ENCODE peak calls at places on chromosomes 7 and 10, in six cellular contexts. One of them, this sample, is unnamed.
A peak's percentile ranks its signal among the peaks of the same experiment; 100 is the strongest.

GRCh38 chr10:44853796-44854195 is 57.3 kb upstream of the TMEM72 start:
- DNase-seq in HTR-8/SVneo: no peak
- DNase-seq in occipital lobe: no peak
- DNase-seq in astrocyte: no peak
- DNase-seq in NCI-H1436: no peak
- DNase-seq in EL: no peak
- DNase-seq in this sample: no peak

GRCh38 chr10:79034271-79034876 is 34.4 kb upstream of the ZMIZ1 start:
- DNase-seq in EL: no peak
- DNase-seq in NCI-H1436: no peak
- DNase-seq in astrocyte: no peak
- DNase-seq in occipital lobe: no peak
- DNase-seq in HTR-8/SVneo: no peak
- DNase-seq in this sample: no peak

GRCh38 chr7:144513332-144513731 is 109.8 kb upstream of the NOBOX start:
- DNase-seq in EL: no peak
- DNase-seq in astrocyte: no peak
- DNase-seq in occipital lobe: no peak
- DNase-seq in NCI-H1436: peak; percentile 69
- DNase-seq in HTR-8/SVneo: peak; percentile 8
- DNase-seq in this sample: peak; percentile 10

GRCh38 chr10:47261556-47261955 is 38.4 kb upstream of the GDF10 start:
- DNase-seq in EL: no peak
- DNase-seq in occipital lobe: no peak
- DNase-seq in astrocyte: no peak
- DNase-seq in NCI-H1436: no peak
- DNase-seq in HTR-8/SVneo: no peak
- DNase-seq in this sample: no peak

GRCh38 chr10:62924344-62924748 is 108.2 kb upstream of the EGR2 start:
- DNase-seq in occipital lobe: no peak
- DNase-seq in astrocyte: no peak
- DNase-seq in HTR-8/SVneo: no peak
- DNase-seq in EL: no peak
- DNase-seq in NCI-H1436: no peak
- DNase-seq in this sample: no peak

GRCh38 chr7:101234636-101235035 is 3.0 kb downstream of the CLDN15 start:
- DNase-seq in EL: no peak
- DNase-seq in astrocyte: no peak
- DNase-seq in occipital lobe: no peak
- DNase-seq in HTR-8/SVneo: no peak
- DNase-seq in NCI-H1436: no peak
- DNase-seq in this sample: no peak

GRCh38 chr10:25786181-25786580 is 147.8 kb upstream of the MYO3A start:
- DNase-seq in EL: no peak
- DNase-seq in HTR-8/SVneo: no peak
- DNase-seq in astrocyte: peak; percentile 4
- DNase-seq in occipital lobe: no peak
- DNase-seq in NCI-H1436: no peak
- DNase-seq in this sample: no peak

GRCh38 chr7:6026011-6026819 is 5.0 kb upstream of the ANKRD61 start:
- DNase-seq in EL: peak; percentile 54
- DNase-seq in astrocyte: no peak
- DNase-seq in occipital lobe: no peak
- DNase-seq in NCI-H1436: no peak
- DNase-seq in HTR-8/SVneo: peak; percentile 64
- DNase-seq in this sample: no peak

GRCh38 chr7:134690614-134691504 is 44.2 kb downstream of the BPGM start:
- DNase-seq in astrocyte: peak; percentile 85
- DNase-seq in occipital lobe: peak; percentile 70
- DNase-seq in EL: peak; percentile 61
- DNase-seq in HTR-8/SVneo: no peak
- DNase-seq in NCI-H1436: no peak
- DNase-seq in this sample: peak; percentile 82

This sample was measured in nucleus accumbens.